ENCODE peak calls at places on chromosomes 6 and 20, in seven cellular contexts. E, X, I, W, T, Q and S are unnamed samples.

GRCh38 chr20:46811328-46812084 is 83.1 kb upstream of the EYA2 start:
- DNase-seq in X (no peak), W (no peak), T (no peak), Q (no peak), I (no peak), E (no peak), S (no peak)

GRCh38 chr20:51385941-51386530 is 156.5 kb downstream of the NFATC2 start:
- DNase-seq in I (no peak), Q (peak; percentile 57), T (peak; percentile 56), X (no peak), E (no peak), W (peak; percentile 63), S (no peak)

GRCh38 chr20:52572687-52573086 is 381.1 kb upstream of the ZFP64 start:
- DNase-seq in X (no peak), Q (peak; percentile 8), E (no peak), I (no peak), T (no peak), W (peak; percentile 19), S (no peak)

GRCh38 chr20:58073945-58074920 is 154.2 kb downstream of the ANKRD60 start:
- DNase-seq in I (no peak), T (no peak), X (no peak), Q (peak; percentile 83), E (peak; percentile 52), W (peak; percentile 52), S (no peak)

GRCh38 chr20:49339123-49339522 is 61.3 kb upstream of the ZNFX1 start:
- DNase-seq in W (no peak), I (no peak), X (no peak), T (no peak), E (no peak), Q (no peak), S (no peak)

GRCh38 chr6:28893172-28893799 is 30.5 kb downstream of the TRIM27 start:
- DNase-seq in E (no peak), W (no peak), T (no peak), X (no peak), Q (no peak), I (no peak), S (no peak)

GRCh38 chr6:42745083-42745637 is 743 bp downstream of the TBCC start:
- DNase-seq in T (peak; percentile 27), W (peak; percentile 31), Q (peak; percentile 35), X (no peak), I (peak; percentile 63), E (no peak), S (no peak)

GRCh38 chr6:13422601-13423247 is 64.7 kb downstream of the GFOD1 start:
- DNase-seq in I (no peak), T (no peak), X (no peak), W (peak; percentile 39), E (peak; percentile 83), Q (peak; percentile 35), S (no peak)

GRCh38 chr6:92364948-92365386 is 1054.4 kb downstream of the EPHA7 start:
- DNase-seq in I (no peak), W (no peak), T (no peak), E (no peak), Q (no peak), X (no peak), S (no peak)

GRCh38 chr6:154039231-154039842 is at the start of gene OPRM1:
- DNase-seq in T (peak; percentile 73), W (peak; percentile 43), X (no peak), I (peak; percentile 61), Q (peak; percentile 4), E (no peak), S (no peak)

GRCh38 chr6:7540595-7540994 is 876 bp upstream of the DSP start:
- DNase-seq in W (no peak), X (no peak), E (no peak), I (no peak), T (peak; percentile 22), Q (peak; percentile 53), S (no peak)

GRCh38 chr20:48797275-48797825 is 30.4 kb downstream of the PREX1 start:
- DNase-seq in E (no peak), W (no peak), Q (no peak), T (no peak), X (no peak), I (peak; percentile 64), S (no peak)

GRCh38 chr20:17794400-17794799 is 94.6 kb downstream of the BANF2 start:
- DNase-seq in Q (no peak), T (no peak), X (no peak), E (no peak), I (peak; percentile 86), W (no peak), S (no peak)